ENCODE peak calls at places on chromosome 13, in five cellular contexts. V is naive thymus-derived CD4-positive, alpha-beta T cell; G is iPS DF 6.9; U is fibroblast of lung; D is brain microvascular endothelial cell. R is an unnamed sample.

GRCh38 chr13:76014618-76015315 is 378.6 kb downstream of the LMO7 start:
- DNase-seq in V (no peak), G (no peak), U (peak; percentile 74), D (peak; percentile 54), R (no peak)

GRCh38 chr13:23460309-23460708 is 26.8 kb upstream of the SACS start:
- DNase-seq in V (no peak), G (no peak), U (no peak), D (no peak), R (no peak)

GRCh38 chr13:51425410-51426042 is 27.3 kb downstream of the INTS6 start:
- DNase-seq in V (no peak), G (no peak), U (peak; percentile 59), D (no peak), R (no peak)

GRCh38 chr13:65456150-65456912 is 1773.8 kb downstream of the PCDH9 start:
- DNase-seq in V (no peak), G (no peak), U (no peak), D (peak; percentile 6), R (no peak)

GRCh38 chr13:113926301-113926761 is 47.5 kb downstream of the C13orf46 start:
- DNase-seq in V (no peak), G (no peak), U (no peak), D (no peak), R (no peak)

GRCh38 chr13:98014766-98015165 is 61.3 kb downstream of the IPO5 start:
- DNase-seq in V (no peak), G (no peak), U (peak; percentile 80), D (peak; percentile 49), R (no peak)

GRCh38 chr13:87999791-88000190 is 328.6 kb downstream of the SLITRK5 start:
- DNase-seq in V (no peak), G (no peak), U (no peak), D (no peak), R (no peak)

GRCh38 chr13:87671031-87671823 is at the start of gene SLITRK5:
- DNase-seq in V (no peak), G (no peak), U (peak; percentile 62), D (peak; percentile 21), R (peak; percentile 57)

GRCh38 chr13:19586904-19587634 is 25.7 kb upstream of the TPTE2 start:
- DNase-seq in V (peak; percentile 81), G (no peak), U (peak; percentile 50), D (no peak), R (peak; percentile 72)

GRCh38 chr13:64801768-64802167 is 2428.4 kb downstream of the PCDH9 start:
- DNase-seq in V (no peak), G (no peak), U (no peak), D (no peak), R (no peak)

GRCh38 chr13:27638521-27638920 is 16.8 kb downstream of the POLR1D start:
- DNase-seq in V (no peak), G (no peak), U (peak; percentile 47), D (no peak), R (no peak)

GRCh38 chr13:90016688-90017087 is 1330.8 kb upstream of the MIR17HG start:
- DNase-seq in V (no peak), G (no peak), U (no peak), D (no peak), R (no peak)

GRCh38 chr13:51240888-51241475 is 18.8 kb downstream of the FAM124A start:
- DNase-seq in V (no peak), G (no peak), U (no peak), D (no peak), R (peak; percentile 55)

GRCh38 chr13:49652691-49653305 is 24.5 kb downstream of the ARL11 start:
- DNase-seq in V (no peak), G (no peak), U (no peak), D (no peak), R (no peak)

GRCh38 chr13:41496420-41497234 is 39.3 kb downstream of the RGCC start:
- DNase-seq in V (no peak), G (no peak), U (peak; percentile 79), D (peak; percentile 43), R (no peak)

GRCh38 chr13:47039106-47039505 is 142.3 kb upstream of the HTR2A start:
- DNase-seq in V (no peak), G (no peak), U (peak; percentile 92), D (peak; percentile 77), R (no peak)

GRCh38 chr13:75417006-75417384 is 65.0 kb downstream of the TBC1D4 start:
- DNase-seq in V (no peak), G (no peak), U (no peak), D (no peak), R (no peak)

GRCh38 chr13:74438911-74439310 is 304.7 kb upstream of the KLF12 start:
- DNase-seq in V (no peak), G (no peak), U (no peak), D (no peak), R (no peak)

GRCh38 chr13:28679628-28680027 is 20.7 kb downstream of the POMP start:
- DNase-seq in V (no peak), G (no peak), U (peak; percentile 14), D (no peak), R (no peak)

GRCh38 chr13:41709511-41709910 is 251.4 kb downstream of the VWA8 start:
- DNase-seq in V (no peak), G (no peak), U (no peak), D (no peak), R (no peak)

GRCh38 chr13:97004886-97005285 is 10.6 kb upstream of the OXGR1 start:
- DNase-seq in V (no peak), G (no peak), U (no peak), D (no peak), R (no peak)

GRCh38 chr13:59823495-59823894 is 340.2 kb downstream of the DIAPH3 start:
- DNase-seq in V (no peak), G (no peak), U (peak; percentile 83), D (peak; percentile 27), R (no peak)

GRCh38 chr13:73765651-73766384 is 368.4 kb downstream of the KLF12 start:
- DNase-seq in V (peak; percentile 91), G (no peak), U (peak; percentile 87), D (peak; percentile 70), R (peak; percentile 87)

GRCh38 chr13:34863360-34864135 is 78.5 kb upstream of the NBEA start:
- DNase-seq in V (no peak), G (no peak), U (peak; percentile 95), D (peak; percentile 82), R (no peak)

GRCh38 chr13:93262729-93263128 is 36.1 kb downstream of the GPC6 start:
- DNase-seq in V (no peak), G (no peak), U (peak; percentile 90), D (peak; percentile 27), R (no peak)

GRCh38 chr13:24106429-24106828 is 54.1 kb upstream of the SPATA13 start:
- DNase-seq in V (no peak), G (no peak), U (no peak), D (no peak), R (no peak)

GRCh38 chr13:30808600-30808999 is 73.3 kb downstream of the ALOX5AP start:
- DNase-seq in V (no peak), G (no peak), U (no peak), D (no peak), R (no peak)

GRCh38 chr13:36395280-36395679 is 37.0 kb upstream of the CCNA1 start:
- DNase-seq in V (no peak), G (no peak), U (peak; percentile 68), D (no peak), R (peak; percentile 73)

DNA sequence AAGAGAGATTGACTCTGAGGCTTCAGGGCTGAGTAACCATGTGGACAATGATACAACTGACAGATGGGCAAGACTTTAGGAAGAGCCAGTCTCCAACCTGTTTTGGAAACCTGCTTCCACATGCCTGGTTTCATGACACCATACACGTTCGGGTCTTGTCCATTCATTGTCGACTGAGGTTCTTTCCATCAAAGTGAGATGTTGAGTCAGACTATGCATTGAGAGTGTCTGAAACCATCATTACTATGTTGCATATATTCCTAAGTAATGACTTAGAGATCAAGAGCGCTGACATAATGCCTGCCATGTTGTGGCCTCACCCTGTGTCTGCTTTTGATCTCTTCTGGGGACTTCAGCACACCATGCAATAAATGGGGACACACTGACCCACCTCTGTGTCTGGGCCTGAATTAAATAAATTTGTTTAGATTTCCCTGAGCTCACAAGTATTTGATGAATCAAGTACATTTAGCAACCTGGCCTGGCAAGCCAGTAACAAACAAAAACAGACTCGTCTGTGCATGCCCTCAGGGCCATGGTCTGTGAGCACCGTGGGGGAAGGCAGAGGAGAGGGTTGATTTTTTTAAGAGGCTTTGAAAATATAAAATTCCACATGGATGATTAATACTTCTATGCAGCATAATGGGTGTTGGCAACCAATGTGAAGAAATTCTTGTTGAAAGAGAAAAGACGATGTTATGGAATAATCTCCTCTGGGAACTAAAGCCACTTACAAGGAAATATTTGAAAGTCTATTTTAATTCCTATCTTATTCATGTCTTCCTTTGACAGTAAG is 49.9 kb upstream of the UBAC2 start:
- DNase-seq in V (no peak), G (no peak), U (peak; percentile 80), D (peak; percentile 31), R (no peak)
- H3K27ac ChIP-seq in V (no peak overlapping the region), G (no peak overlapping the region), U (no peak overlapping the region), D (peak overlapping the region; percentile 44), R (peak overlapping the region; percentile 16)

GRCh38 chr13:109271991-109272454 is 514.4 kb downstream of the IRS2 start:
- DNase-seq in V (no peak), G (no peak), U (peak; percentile 90), D (peak; percentile 30), R (no peak)

GRCh38 chr13:109272595-109273325 is 513.6 kb downstream of the IRS2 start:
- DNase-seq in V (no peak), G (no peak), U (peak; percentile 59), D (peak; percentile 29), R (no peak)

GRCh38 chr13:109273326-109273751 is 513.0 kb downstream of the IRS2 start:
- DNase-seq in V (no peak), G (no peak), U (peak; percentile 59), D (peak; percentile 20), R (no peak)

GRCh38 chr13:109271061-109271460 is 515.3 kb downstream of the IRS2 start:
- DNase-seq in V (no peak), G (no peak), U (no peak), D (no peak), R (no peak)

GRCh38 chr13:109271555-109271954 is 514.8 kb downstream of the IRS2 start:
- DNase-seq in V (no peak), G (no peak), U (no peak), D (no peak), R (no peak)
- H3K27ac ChIP-seq in V (no peak overlapping the region), G (no peak overlapping the region), U (no peak overlapping the region), D (no peak overlapping the region), R (peak overlapping the region; percentile 57)

GRCh38 chr13:111437417-111437816 is 117.0 kb downstream of the TEX29 start:
- DNase-seq in V (no peak), G (no peak), U (no peak), D (no peak), R (no peak)
- H3K27ac ChIP-seq in V (no peak overlapping the region), G (no peak overlapping the region), U (no peak overlapping the region), D (no peak overlapping the region), R (no peak overlapping the region)

GRCh38 chr13:44336934-44337333 is 36.7 kb upstream of the SERP2 start:
- DNase-seq in V (no peak), G (no peak), U (no peak), D (no peak), R (no peak)

GRCh38 chr13:44333950-44334675 is 39.5 kb upstream of the SERP2 start:
- DNase-seq in V (no peak), G (no peak), U (no peak), D (no peak), R (no peak)

GRCh38 chr13:44334751-44335150 is 38.9 kb upstream of the SERP2 start:
- DNase-seq in V (no peak), G (no peak), U (no peak), D (no peak), R (no peak)

GRCh38 chr13:44337581-44337980 is 36.0 kb upstream of the SERP2 start:
- DNase-seq in V (no peak), G (no peak), U (no peak), D (no peak), R (no peak)

GRCh38 chr13:44335463-44335862 is 38.2 kb upstream of the SERP2 start:
- DNase-seq in V (no peak), G (no peak), U (no peak), D (no peak), R (no peak)
- H3K27ac ChIP-seq in V (no peak overlapping the region), G (no peak overlapping the region), U (no peak overlapping the region), D (no peak overlapping the region), R (no peak overlapping the region)

R was measured in SK-N-MC.